ENCODE peak calls at places on chromosomes 3 and 15, in five cellular contexts. One of them, this sample, is unnamed.

GRCh38 chr15:98547741-98548166 is 100.6 kb upstream of the IGF1R start:
- DNase-seq in A549: no peak
- DNase-seq in endothelial cell of umbilical vein: no peak
- DNase-seq in HepG2: no peak
- DNase-seq in K562: no peak
- DNase-seq in this sample: peak; percentile 66

GRCh38 chr3:126112531-126113237 is 28.8 kb upstream of the SLC41A3 start:
- DNase-seq in A549: no peak
- DNase-seq in endothelial cell of umbilical vein: no peak
- DNase-seq in HepG2: no peak
- DNase-seq in K562: no peak
- DNase-seq in this sample: no peak

GRCh38 chr3:68878322-68878721 is 54.0 kb downstream of the TAFA4 start:
- DNase-seq in A549: peak; percentile 4
- DNase-seq in endothelial cell of umbilical vein: peak; percentile 29
- DNase-seq in HepG2: peak; percentile 16
- DNase-seq in K562: peak; percentile 10
- DNase-seq in this sample: peak; percentile 21

GRCh38 chr3:170425491-170426239 is 7.0 kb downstream of the CLDN11 start:
- DNase-seq in A549: no peak
- DNase-seq in endothelial cell of umbilical vein: no peak
- DNase-seq in HepG2: peak; percentile 97
- DNase-seq in K562: peak; percentile 26
- DNase-seq in this sample: no peak

GRCh38 chr15:100601158-100601557 is 826 bp downstream of the LINS1 start:
- DNase-seq in A549: no peak
- DNase-seq in endothelial cell of umbilical vein: peak; percentile 57
- DNase-seq in HepG2: no peak
- DNase-seq in K562: peak; percentile 21
- DNase-seq in this sample: peak; percentile 52

GRCh38 chr15:25182736-25183445 is 228.1 kb downstream of the SNRPN start:
- DNase-seq in A549: no peak
- DNase-seq in endothelial cell of umbilical vein: no peak
- DNase-seq in HepG2: no peak
- DNase-seq in K562: no peak
- DNase-seq in this sample: peak; percentile 4

GRCh38 chr3:138070006-138070405 is 45.4 kb downstream of the DZIP1L start:
- DNase-seq in A549: no peak
- DNase-seq in endothelial cell of umbilical vein: no peak
- DNase-seq in HepG2: no peak
- DNase-seq in K562: no peak
- DNase-seq in this sample: no peak

GRCh38 chr3:126540946-126541627 is 17.1 kb downstream of the CHST13 start:
- DNase-seq in A549: no peak
- DNase-seq in endothelial cell of umbilical vein: no peak
- DNase-seq in HepG2: no peak
- DNase-seq in K562: peak; percentile 24
- DNase-seq in this sample: peak; percentile 92

GRCh38 chr3:127959873-127960272 is 44.8 kb downstream of the KBTBD12 start:
- DNase-seq in A549: peak; percentile 37
- DNase-seq in endothelial cell of umbilical vein: peak; percentile 31
- DNase-seq in HepG2: peak; percentile 23
- DNase-seq in K562: no peak
- DNase-seq in this sample: peak; percentile 57

GRCh38 chr3:29937185-29937584 is 656.3 kb downstream of the RBMS3 start:
- DNase-seq in A549: peak; percentile 15
- DNase-seq in endothelial cell of umbilical vein: peak; percentile 35
- DNase-seq in HepG2: no peak
- DNase-seq in K562: no peak
- DNase-seq in this sample: no peak

GRCh38 chr3:137121704-137122314 is 164.0 kb downstream of the IL20RB start:
- DNase-seq in A549: peak; percentile 64
- DNase-seq in endothelial cell of umbilical vein: peak; percentile 30
- DNase-seq in HepG2: peak; percentile 31
- DNase-seq in K562: peak; percentile 9
- DNase-seq in this sample: peak; percentile 61

GRCh38 chr3:158700559-158700958 is 28.1 kb upstream of the LXN start:
- DNase-seq in A549: no peak
- DNase-seq in endothelial cell of umbilical vein: peak; percentile 91
- DNase-seq in HepG2: no peak
- DNase-seq in K562: no peak
- DNase-seq in this sample: no peak

GRCh38 chr3:135896613-135897012 is 68.9 kb upstream of the PPP2R3A start:
- DNase-seq in A549: no peak
- DNase-seq in endothelial cell of umbilical vein: no peak
- DNase-seq in HepG2: no peak
- DNase-seq in K562: no peak
- DNase-seq in this sample: no peak

GRCh38 chr3:177057768-177058167 is 139.5 kb downstream of the TBL1XR1 start:
- DNase-seq in A549: no peak
- DNase-seq in endothelial cell of umbilical vein: no peak
- DNase-seq in HepG2: no peak
- DNase-seq in K562: no peak
- DNase-seq in this sample: peak; percentile 9

GRCh38 chr3:45010718-45011355 is 15.3 kb upstream of the CLEC3B start:
- DNase-seq in A549: no peak
- DNase-seq in endothelial cell of umbilical vein: peak; percentile 58
- DNase-seq in HepG2: no peak
- DNase-seq in K562: no peak
- DNase-seq in this sample: no peak

GRCh38 chr15:91572110-91572509 is 281.4 kb upstream of the SLCO3A1 start:
- DNase-seq in A549: peak; percentile 77
- DNase-seq in endothelial cell of umbilical vein: no peak
- DNase-seq in HepG2: no peak
- DNase-seq in K562: no peak
- DNase-seq in this sample: peak; percentile 23

GRCh38 chr15:66587749-66588148 is 22.0 kb upstream of the LCTL start:
- DNase-seq in A549: no peak
- DNase-seq in endothelial cell of umbilical vein: peak; percentile 19
- DNase-seq in HepG2: no peak
- DNase-seq in K562: no peak
- DNase-seq in this sample: no peak

GRCh38 chr3:46213201-46213600 is 5.1 kb upstream of the CCR1 start:
- DNase-seq in A549: no peak
- DNase-seq in endothelial cell of umbilical vein: no peak
- DNase-seq in HepG2: no peak
- DNase-seq in K562: no peak
- DNase-seq in this sample: peak; percentile 51

GRCh38 chr15:39936187-39936586 is 2.3 kb downstream of the EIF2AK4 start:
- DNase-seq in A549: no peak
- DNase-seq in endothelial cell of umbilical vein: peak; percentile 23
- DNase-seq in HepG2: no peak
- DNase-seq in K562: no peak
- DNase-seq in this sample: no peak

GRCh38 chr3:14452676-14453367 is 50.4 kb downstream of the SLC6A6 start:
- DNase-seq in A549: peak; percentile 88
- DNase-seq in endothelial cell of umbilical vein: peak; percentile 100
- DNase-seq in HepG2: no peak
- DNase-seq in K562: no peak
- DNase-seq in this sample: no peak

GRCh38 chr15:33243869-33244268 is 49.4 kb upstream of the FMN1 start:
- DNase-seq in A549: peak; percentile 86
- DNase-seq in endothelial cell of umbilical vein: peak; percentile 5
- DNase-seq in HepG2: peak; percentile 44
- DNase-seq in K562: no peak
- DNase-seq in this sample: peak; percentile 3

GRCh38 chr3:12902181-12902999 is 61.0 kb upstream of the RPL32 start:
- DNase-seq in A549: no peak
- DNase-seq in endothelial cell of umbilical vein: no peak
- DNase-seq in HepG2: no peak
- DNase-seq in K562: no peak
- DNase-seq in this sample: peak; percentile 15

GRCh38 chr3:23702198-23702597 is 103.6 kb upstream of the UBE2E1 start:
- DNase-seq in A549: peak; percentile 17
- DNase-seq in endothelial cell of umbilical vein: peak; percentile 9
- DNase-seq in HepG2: no peak
- DNase-seq in K562: no peak
- DNase-seq in this sample: no peak

GRCh38 chr15:35279811-35280210 is 194.7 kb upstream of the NANOGP8 start:
- DNase-seq in A549: no peak
- DNase-seq in endothelial cell of umbilical vein: no peak
- DNase-seq in HepG2: no peak
- DNase-seq in K562: no peak
- DNase-seq in this sample: no peak

GRCh38 chr3:22979581-22979980 is 223.5 kb upstream of the UBE2E2 start:
- DNase-seq in A549: no peak
- DNase-seq in endothelial cell of umbilical vein: no peak
- DNase-seq in HepG2: no peak
- DNase-seq in K562: no peak
- DNase-seq in this sample: no peak

GRCh38 chr3:67783281-67784250 is 129.2 kb upstream of the SUCLG2 start:
- DNase-seq in A549: no peak
- DNase-seq in endothelial cell of umbilical vein: no peak
- DNase-seq in HepG2: no peak
- DNase-seq in K562: no peak
- DNase-seq in this sample: no peak

GRCh38 chr3:159828542-159828943 is 160.1 kb upstream of the IL12A start:
- DNase-seq in A549: peak; percentile 54
- DNase-seq in endothelial cell of umbilical vein: peak; percentile 80
- DNase-seq in HepG2: peak; percentile 3
- DNase-seq in K562: peak; percentile 33
- DNase-seq in this sample: peak; percentile 31

GRCh38 chr15:89553632-89554031 is 21.6 kb upstream of the TICRR start:
- DNase-seq in A549: no peak
- DNase-seq in endothelial cell of umbilical vein: no peak
- DNase-seq in HepG2: no peak
- DNase-seq in K562: no peak
- DNase-seq in this sample: no peak

GRCh38 chr3:195195321-195196209 is 75.4 kb downstream of the XXYLT1 start:
- DNase-seq in A549: no peak
- DNase-seq in endothelial cell of umbilical vein: peak; percentile 57
- DNase-seq in HepG2: no peak
- DNase-seq in K562: no peak
- DNase-seq in this sample: no peak

GRCh38 chr3:177789500-177789899 is 592.2 kb upstream of the TBL1XR1 start:
- DNase-seq in A549: no peak
- DNase-seq in endothelial cell of umbilical vein: no peak
- DNase-seq in HepG2: no peak
- DNase-seq in K562: no peak
- DNase-seq in this sample: no peak

DNA sequence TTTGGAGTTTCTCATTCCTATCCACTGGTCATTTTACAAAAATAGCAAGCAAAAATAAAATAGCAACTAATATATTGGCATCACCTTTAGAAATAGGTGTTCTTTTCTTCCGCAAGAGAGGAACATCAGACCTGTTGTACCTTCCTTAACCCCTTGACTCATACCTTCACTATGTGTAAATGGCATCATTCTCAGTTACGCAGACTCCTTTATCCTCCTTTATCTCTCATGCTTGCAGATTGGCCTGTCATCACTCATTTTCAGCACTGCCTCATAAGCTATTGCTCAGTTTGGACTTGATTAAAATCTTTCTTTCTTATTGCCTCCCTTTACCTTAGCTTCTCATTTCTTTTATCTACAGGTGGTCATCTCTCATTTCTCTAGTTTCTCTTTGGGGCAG is 21.4 kb downstream of the ARHGEF26 start:
- DNase-seq in A549: no peak
- DNase-seq in endothelial cell of umbilical vein: no peak
- DNase-seq in HepG2: no peak
- DNase-seq in K562: no peak
- DNase-seq in this sample: no peak
- TF ChIP-seq CTCF in A549: no peak
- TF ChIP-seq CTCF in endothelial cell of umbilical vein: no peak
- TF ChIP-seq CTCF in HepG2: no peak
- TF ChIP-seq CTCF in K562: no peak
- TF ChIP-seq CTCF in this sample: no peak

DNA sequence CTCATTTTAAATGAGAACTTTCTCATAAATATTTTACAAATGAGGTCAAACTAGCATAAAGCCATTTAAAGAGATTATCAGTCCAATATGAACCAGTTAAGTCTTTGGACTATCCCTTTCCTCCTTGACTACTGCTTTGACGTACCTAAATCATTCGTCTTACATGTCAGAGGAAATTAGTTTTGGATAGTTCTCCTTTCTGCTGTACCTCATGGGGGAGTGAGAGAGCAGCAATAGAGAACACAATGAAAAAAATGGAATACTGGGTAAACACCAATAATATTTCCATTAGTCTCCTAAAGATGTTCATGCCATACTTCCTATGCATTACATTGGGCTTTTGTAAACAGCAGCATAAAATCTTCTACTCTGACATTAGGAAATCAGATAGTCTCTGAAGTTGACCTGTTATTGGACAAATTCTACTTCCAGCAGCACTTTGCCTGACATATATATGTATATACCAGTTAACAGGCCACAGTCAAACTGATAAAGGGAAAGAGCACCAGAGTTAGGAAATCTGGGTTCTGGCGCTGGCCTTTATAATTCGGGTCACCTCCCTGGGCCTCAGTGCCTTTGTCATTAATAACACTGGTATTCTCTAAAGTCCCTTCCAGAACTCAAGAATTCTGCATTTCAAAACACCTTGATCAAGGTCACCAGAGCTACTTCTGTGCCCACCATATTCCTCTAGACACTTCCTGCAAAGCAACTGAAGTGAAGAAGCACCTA is 26.8 kb downstream of the TIMMDC1 start:
- DNase-seq in A549: no peak
- DNase-seq in endothelial cell of umbilical vein: peak; percentile 44
- DNase-seq in HepG2: no peak
- DNase-seq in K562: no peak
- DNase-seq in this sample: peak; percentile 16
- TF ChIP-seq MYC in A549: no peak
- TF ChIP-seq MYC in endothelial cell of umbilical vein: no peak
- TF ChIP-seq MYC in HepG2: no peak
- TF ChIP-seq MYC in K562: no peak
- TF ChIP-seq MYC in this sample: no peak

DNA sequence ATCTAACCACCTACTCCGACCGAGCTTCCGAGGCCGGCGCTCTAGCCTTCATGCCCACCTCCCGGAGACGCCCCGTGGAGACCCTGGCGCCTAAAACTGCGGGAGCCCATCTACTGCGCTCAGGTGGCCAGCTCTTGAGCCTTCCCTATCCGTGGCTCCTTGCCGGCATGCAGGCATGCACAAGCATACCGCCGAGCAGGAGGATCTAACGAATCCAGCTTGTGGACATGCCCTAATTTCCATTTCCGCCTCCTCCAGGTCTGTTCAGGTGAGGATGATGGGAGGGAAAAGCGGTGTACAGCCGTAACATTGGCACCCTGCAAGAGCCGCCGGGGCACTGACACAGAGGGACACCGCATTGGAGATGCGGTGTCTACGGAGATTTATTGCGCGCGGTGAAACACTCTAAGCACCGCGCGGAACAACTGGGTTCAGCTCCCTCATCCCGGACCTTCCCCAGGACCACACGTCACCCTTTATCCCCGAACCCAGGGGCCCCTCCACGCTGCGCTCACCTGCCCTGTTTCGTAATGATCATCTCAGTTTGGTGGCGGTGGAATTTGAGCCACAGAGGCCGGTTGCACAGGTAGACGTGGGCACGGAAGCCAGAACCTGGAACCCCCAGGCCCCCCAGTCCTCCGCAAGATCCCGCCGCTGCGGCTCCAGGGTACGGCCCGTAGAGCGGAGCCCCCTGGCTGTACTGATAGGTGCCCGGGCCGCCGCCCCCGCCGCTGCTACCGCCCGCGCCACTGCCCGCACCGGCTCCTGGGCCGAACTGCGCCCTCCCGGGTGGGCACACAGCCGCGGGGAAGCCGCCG is 1.0 kb downstream of the EOMES start:
- DNase-seq in A549: peak; percentile 34
- DNase-seq in endothelial cell of umbilical vein: no peak
- DNase-seq in HepG2: no peak
- DNase-seq in K562: no peak
- DNase-seq in this sample: no peak
- TF ChIP-seq CTCF in A549: no peak
- TF ChIP-seq CTCF in endothelial cell of umbilical vein: no peak
- TF ChIP-seq CTCF in HepG2: no peak
- TF ChIP-seq CTCF in K562: no peak
- TF ChIP-seq CTCF in this sample: peak; percentile 19

GRCh38 chr3:186092360-186093070 is 16.4 kb downstream of the ETV5 start:
- DNase-seq in A549: no peak
- DNase-seq in endothelial cell of umbilical vein: no peak
- DNase-seq in HepG2: no peak
- DNase-seq in K562: no peak
- DNase-seq in this sample: no peak
- TF ChIP-seq MYC in A549: no peak
- TF ChIP-seq MYC in endothelial cell of umbilical vein: no peak
- TF ChIP-seq MYC in HepG2: no peak
- TF ChIP-seq MYC in K562: no peak
- TF ChIP-seq MYC in this sample: no peak

This sample was measured in NB4.